ENCODE peak calls at places on chromosomes 1 and 21, in five cellular contexts. F is brain microvascular endothelial cell, W is heart left ventricle, C is endothelial cell, T is HCT116. B is an unnamed sample.

GRCh38 chr1:152047954-152048640 is 11.3 kb upstream of the S100A11 start:
- DNase-seq in F (peak; percentile 99), T (peak; percentile 99), W (peak; percentile 94), C (peak; percentile 77), B (peak; percentile 100)

GRCh38 chr1:167708940-167709389 is 12.8 kb upstream of the MPZL1 start:
- DNase-seq in C (peak; percentile 46), W (no peak), T (no peak), F (no peak), B (no peak)

GRCh38 chr1:235375919-235376600 is 8.8 kb downstream of the TBCE start:
- DNase-seq in T (no peak), C (no peak), W (no peak), F (no peak), B (no peak)

GRCh38 chr1:215594640-215595039 is 27.5 kb downstream of the KCTD3 start:
- DNase-seq in C (no peak), T (no peak), F (no peak), W (no peak), B (no peak)

GRCh38 chr1:226489718-226490440 is 58.7 kb upstream of the STUM start:
- DNase-seq in T (no peak), F (no peak), W (no peak), C (no peak), B (no peak)

GRCh38 chr1:223667484-223668182 is 2.1 kb upstream of the CAPN8 start:
- DNase-seq in F (no peak), C (no peak), T (no peak), W (no peak), B (no peak)

GRCh38 chr1:12618661-12619395 is 818 bp upstream of the DHRS3 start:
- DNase-seq in T (peak; percentile 78), W (peak; percentile 83), C (peak; percentile 39), F (peak; percentile 86), B (peak; percentile 60)

GRCh38 chr1:11606775-11607174 is 47.5 kb downstream of the FBXO2 start:
- DNase-seq in T (no peak), C (no peak), W (no peak), F (no peak), B (no peak)

GRCh38 chr1:116405241-116406135 is 32.4 kb downstream of the ATP1A1 start:
- DNase-seq in C (no peak), F (no peak), T (no peak), W (no peak), B (no peak)

GRCh38 chr1:203744008-203744972 is 20.7 kb upstream of the LAX1 start:
- DNase-seq in F (no peak), C (no peak), T (no peak), W (no peak), B (no peak)

GRCh38 chr1:11938722-11939526 is 4.4 kb downstream of the PLOD1 start:
- DNase-seq in F (no peak), T (no peak), C (no peak), W (peak; percentile 82), B (no peak)

GRCh38 chr1:232452137-232452536 is 177.8 kb downstream of the SIPA1L2 start:
- DNase-seq in W (no peak), T (no peak), F (no peak), C (no peak), B (no peak)

GRCh38 chr1:100736766-100737165 is 17.2 kb downstream of the VCAM1 start:
- DNase-seq in W (no peak), F (no peak), C (no peak), T (no peak), B (peak; percentile 23)

GRCh38 chr1:110916669-110917306 is 43.8 kb downstream of the CD53 start:
- DNase-seq in W (no peak), T (peak; percentile 22), F (peak; percentile 14), C (no peak), B (peak; percentile 41)

GRCh38 chr1:25748531-25749205 is 51.3 kb upstream of the SELENON start:
- DNase-seq in W (no peak), T (no peak), F (no peak), C (no peak), B (no peak)

GRCh38 chr1:64396817-64397216 is 73.1 kb upstream of the CACHD1 start:
- DNase-seq in W (no peak), T (peak; percentile 26), F (no peak), C (no peak), B (no peak)
- TF ChIP-seq CTCF in W (no peak), T (peak; percentile 26), F (peak; percentile 21), C (no peak), B (no peak)

DNA sequence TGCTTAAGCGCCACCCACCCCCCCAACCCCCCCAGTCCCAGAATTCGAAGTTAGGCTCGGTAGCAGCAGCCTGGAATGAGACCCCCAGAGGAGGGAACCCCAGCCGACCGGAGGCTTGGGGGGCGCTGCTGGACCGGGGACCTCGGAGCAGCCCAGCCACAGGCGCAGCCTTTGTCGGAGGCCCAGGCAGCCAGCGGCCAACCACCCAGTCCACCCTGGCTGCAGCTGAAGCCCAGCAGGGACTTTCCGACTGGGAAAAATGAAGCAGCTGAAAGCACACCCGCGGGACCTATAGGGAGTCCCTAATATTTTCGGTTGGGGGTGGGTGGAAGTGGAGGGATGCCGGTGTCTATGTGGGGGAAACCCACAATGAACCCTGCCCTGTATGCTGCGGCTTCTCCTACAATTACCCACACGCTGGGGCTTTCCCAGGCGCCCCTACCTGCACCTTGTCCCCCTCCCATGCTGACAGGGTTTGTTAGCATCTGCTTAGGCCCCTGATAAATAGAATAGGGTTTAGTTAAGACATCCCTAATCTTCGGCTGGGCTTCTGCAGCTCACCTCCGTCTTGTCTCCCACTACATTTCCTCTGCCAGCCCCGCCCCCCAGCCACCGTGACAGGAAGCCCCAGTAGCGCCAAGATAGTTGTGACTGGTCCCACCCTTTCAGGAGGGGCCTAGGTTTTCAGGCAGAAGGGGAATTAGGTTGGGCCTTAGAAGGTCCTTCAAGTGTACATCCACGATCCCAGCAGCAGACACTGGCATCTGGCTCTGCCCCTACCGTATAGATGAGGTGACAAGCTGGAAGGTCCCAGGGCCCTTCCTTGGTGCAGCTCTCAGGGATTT is 838 bp downstream of the CCDC28B start:
- DNase-seq in F (peak; percentile 42), C (peak; percentile 60), W (peak; percentile 77), T (no peak), B (peak; percentile 57)
- TF ChIP-seq CTCF in F (peak; percentile 38), C (no peak), W (no peak), T (no peak), B (peak; percentile 41)

GRCh38 chr1:34884961-34885360 is 25.4 kb upstream of the SMIM12 start:
- DNase-seq in T (peak; percentile 18), C (no peak), F (no peak), W (no peak), B (no peak)
- TF ChIP-seq CTCF in T (peak; percentile 47), C (peak; percentile 20), F (peak; percentile 15), W (no peak), B (peak; percentile 14)

GRCh38 chr1:38291906-38292521 is 245.4 kb upstream of the POU3F1 start:
- DNase-seq in T (no peak), W (no peak), C (no peak), F (no peak), B (no peak)
- TF ChIP-seq CTCF in T (no peak), W (no peak), C (no peak), F (no peak), B (no peak)

DNA sequence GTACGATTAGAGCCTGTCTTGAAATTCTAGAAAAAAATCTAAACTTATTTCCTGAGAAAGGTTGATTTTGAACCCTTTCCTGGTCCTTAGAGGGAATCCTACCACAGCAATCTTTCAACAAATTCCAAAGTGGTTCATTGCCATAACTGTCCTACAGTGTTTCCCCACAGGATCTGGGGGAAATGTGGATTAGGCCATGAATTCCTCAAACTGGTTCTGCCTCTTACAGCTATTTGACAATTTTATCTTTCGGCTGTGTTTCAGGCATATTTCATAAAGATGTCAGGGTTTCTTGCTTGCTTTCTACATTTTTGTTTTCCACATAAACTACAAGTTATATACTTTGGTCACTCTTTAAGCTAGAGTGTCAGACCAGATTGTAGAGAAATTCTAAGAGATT is 544 bp upstream of the ZP4 start:
- DNase-seq in C (no peak), W (no peak), T (no peak), F (no peak), B (no peak)
- TF ChIP-seq CTCF in C (no peak), W (no peak), T (no peak), F (no peak), B (no peak)

DNA sequence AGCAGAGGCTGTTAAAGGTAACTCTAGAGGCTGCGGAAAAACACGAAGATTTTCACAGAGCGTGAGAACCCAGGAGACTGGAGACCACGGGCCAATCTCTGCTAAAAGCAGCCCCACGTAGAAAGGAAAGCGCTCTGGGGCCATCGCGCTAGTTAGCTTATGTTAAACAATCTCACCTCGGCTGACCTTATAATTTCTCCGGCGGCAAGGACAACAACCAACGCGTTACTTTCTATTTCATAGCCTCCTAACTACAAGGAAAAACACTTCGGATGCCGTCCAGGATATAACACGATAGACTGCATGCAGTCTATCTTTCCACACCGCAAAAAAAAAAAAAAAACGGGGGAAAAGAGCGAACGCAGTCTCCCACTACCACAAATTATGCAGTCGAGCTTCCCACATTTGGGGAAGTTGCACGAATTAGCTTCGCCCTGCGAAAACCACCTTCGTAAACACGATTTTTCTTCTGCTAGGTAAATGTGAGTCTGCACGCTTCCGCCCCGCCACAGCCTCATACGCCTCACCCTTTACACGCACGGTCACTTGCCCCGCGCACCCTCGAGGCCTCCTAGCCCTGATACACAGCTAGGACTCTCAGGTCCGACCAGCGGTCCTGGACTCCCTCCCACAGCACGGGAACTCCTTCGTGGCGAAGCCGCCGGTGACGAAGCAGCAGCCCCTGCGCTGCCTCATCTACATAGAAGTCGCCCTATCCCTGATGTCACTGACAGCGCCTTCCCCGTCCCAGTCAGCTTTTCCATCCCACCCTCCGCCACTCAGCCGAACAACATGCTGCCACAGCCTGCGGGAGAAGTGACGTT is 87.8 kb downstream of the PRKAB2 start:
- DNase-seq in F (peak; percentile 92), W (peak; percentile 68), T (no peak), C (peak; percentile 66), B (peak; percentile 92)
- TF ChIP-seq CTCF in F (no peak), W (no peak), T (no peak), C (no peak), B (no peak)

DNA sequence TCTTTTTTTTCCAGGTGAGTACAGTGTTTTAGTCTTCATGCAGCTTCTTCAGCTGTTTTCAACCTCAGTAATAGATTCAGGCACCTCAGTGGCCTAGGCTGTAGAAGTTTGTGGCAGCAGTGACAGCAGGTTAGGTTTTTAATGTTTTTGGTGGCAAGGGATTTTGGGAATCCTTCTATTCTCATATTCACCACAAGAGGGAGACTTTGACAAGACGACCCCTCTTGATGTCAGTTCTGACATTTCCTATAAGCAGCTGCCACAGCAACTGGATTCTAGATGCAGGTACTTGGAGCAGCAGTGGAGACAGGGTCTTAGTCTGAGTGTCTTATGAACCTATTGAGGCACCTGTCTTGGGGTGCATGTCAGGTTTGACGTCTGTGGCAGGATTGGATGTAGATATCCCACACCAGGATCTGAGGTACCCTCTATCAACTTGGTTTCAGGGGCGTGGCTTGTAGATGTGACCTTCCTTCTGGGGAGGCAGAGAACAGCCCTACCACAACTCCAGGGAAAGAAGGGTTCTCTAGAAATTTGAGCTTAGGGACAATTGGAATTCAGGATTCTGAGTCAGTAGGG is 1104.2 kb upstream of the TMPRSS15 start:
- DNase-seq in T (no peak), W (no peak), F (no peak), C (no peak), B (no peak)
- TF ChIP-seq CTCF in T (peak; percentile 29), W (no peak), F (peak; percentile 15), C (peak; percentile 83), B (peak; percentile 29)

GRCh38 chr1:70324683-70325082 is 29.8 kb downstream of the ANKRD13C start:
- DNase-seq in C (no peak), F (no peak), W (no peak), T (no peak), B (no peak)
- TF ChIP-seq CTCF in C (no peak), F (peak; percentile 15), W (no peak), T (no peak), B (no peak)